ENCODE peak calls at places on chromosomes 12 and 14, in six cellular contexts. H is CD8-positive, alpha-beta T cell; I is IMR-90; V is Panc1; E is upper lobe of right lung; R is GM23338. T is an unnamed sample.

GRCh38 chr12:113030875-113031525 is 25.5 kb upstream of the DTX1 start:
- DNase-seq in V (no peak), R (peak; percentile 89), H (no peak), E (no peak), I (peak; percentile 52), T (no peak)

GRCh38 chr12:26372856-26373255 is 177.5 kb downstream of the SSPN start:
- DNase-seq in H (no peak), R (no peak), E (no peak), I (no peak), V (no peak), T (no peak)

GRCh38 chr14:49497725-49498348 is 88.3 kb downstream of the RPS29 start:
- DNase-seq in E (no peak), I (peak; percentile 74), H (no peak), V (peak; percentile 62), R (peak; percentile 94), T (no peak)

GRCh38 chr12:1439687-1440086 is 154.7 kb downstream of the FBXL14 start:
- DNase-seq in R (no peak), H (no peak), V (no peak), I (no peak), E (no peak), T (no peak)

GRCh38 chr12:49684310-49684854 is 22.8 kb downstream of the FMNL3 start:
- DNase-seq in R (no peak), V (no peak), I (no peak), H (no peak), E (no peak), T (no peak)

GRCh38 chr14:101068958-101069549 is 165.5 kb upstream of the RTL1 start:
- DNase-seq in H (no peak), E (peak; percentile 43), I (no peak), V (no peak), R (no peak), T (peak; percentile 89)

GRCh38 chr12:118513554-118513953 is 137.2 kb downstream of the SUDS3 start:
- DNase-seq in I (no peak), V (no peak), H (no peak), R (no peak), E (no peak), T (no peak)

GRCh38 chr14:67837011-67837624 is 17.5 kb downstream of the RAD51B start:
- DNase-seq in R (peak; percentile 80), H (peak; percentile 60), I (peak; percentile 88), E (no peak), V (peak; percentile 42), T (no peak)

GRCh38 chr12:3249081-3249800 is 172.1 kb downstream of the TSPAN9 start:
- DNase-seq in V (no peak), E (no peak), I (no peak), H (no peak), R (no peak), T (no peak)

GRCh38 chr12:3246253-3246652 is 169.1 kb downstream of the TSPAN9 start:
- DNase-seq in E (no peak), R (no peak), V (no peak), H (no peak), I (no peak), T (no peak)

GRCh38 chr12:3247077-3247476 is 169.9 kb downstream of the TSPAN9 start:
- DNase-seq in R (no peak), I (no peak), V (no peak), E (no peak), H (no peak), T (no peak)

GRCh38 chr12:3250034-3250433 is 172.9 kb downstream of the TSPAN9 start:
- DNase-seq in H (no peak), I (no peak), E (no peak), V (no peak), R (no peak), T (no peak)

DNA sequence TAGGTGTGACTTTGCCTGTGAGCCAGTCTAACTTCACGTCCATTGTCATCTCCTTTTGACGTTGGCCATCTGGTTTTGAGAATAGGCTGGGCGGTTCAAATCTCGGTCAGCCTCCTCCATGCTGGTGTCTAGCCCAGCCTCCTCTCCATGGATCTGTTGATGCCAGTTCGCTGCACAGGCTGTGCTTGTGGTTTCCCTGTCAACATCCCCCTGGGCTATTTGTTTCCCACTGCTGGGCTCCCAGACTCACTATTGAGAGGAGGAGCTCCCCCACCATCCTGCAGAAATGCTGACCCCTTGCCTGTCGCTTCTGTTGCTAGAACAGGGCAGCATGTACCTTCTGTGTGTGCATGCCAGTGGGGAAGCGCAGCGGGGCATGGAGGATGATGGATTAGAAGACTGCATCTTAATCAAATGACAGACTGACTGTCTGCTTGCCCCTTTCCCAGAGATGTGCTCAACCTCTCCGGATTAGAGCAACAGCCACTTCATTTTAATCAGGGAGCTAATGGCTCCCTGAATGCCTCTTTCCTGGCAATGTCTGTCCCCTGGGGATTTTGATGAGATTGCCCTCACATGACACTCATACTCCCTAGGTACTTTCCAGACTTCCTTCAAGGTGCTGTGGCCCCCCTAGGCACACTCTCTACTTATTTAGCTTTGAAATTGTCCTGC is 170.6 kb downstream of the TSPAN9 start:
- DNase-seq in E (no peak), V (no peak), I (no peak), R (no peak), H (no peak), T (no peak)
- H3K4me1 ChIP-seq in E (peaks cover 21% of the 10 kb centered on the region), V (no peaks in the 10 kb centered on the region), I (peaks cover 3% of the 10 kb centered on the region), R (no peaks in the 10 kb centered on the region), H (no peaks in the 10 kb centered on the region), T (peaks cover 20% of the 10 kb centered on the region)

GRCh38 chr14:55426881-55427280 is 13.5 kb downstream of the TBPL2 start:
- DNase-seq in H (no peak), E (no peak), I (no peak), V (no peak), R (no peak), T (no peak)

GRCh38 chr14:55432628-55433027 is 7.8 kb downstream of the TBPL2 start:
- DNase-seq in E (no peak), I (no peak), R (no peak), H (no peak), V (no peak), T (no peak)

GRCh38 chr14:55433880-55434804 is 6.3 kb downstream of the TBPL2 start:
- DNase-seq in I (no peak), H (no peak), E (no peak), R (no peak), V (no peak), T (no peak)

GRCh38 chr14:55427439-55427838 is 13.0 kb downstream of the TBPL2 start:
- DNase-seq in I (no peak), V (no peak), H (no peak), R (peak; percentile 36), E (no peak), T (no peak)

GRCh38 chr14:55430024-55430690 is 10.3 kb downstream of the TBPL2 start:
- DNase-seq in I (peak; percentile 86), V (no peak), R (peak; percentile 92), E (no peak), H (peak; percentile 47), T (no peak)
- TF ChIP-seq CTCF in I (peak; percentile 72), V (peak; percentile 66), R (peak; percentile 58), E (peak; percentile 37), H (peak; percentile 50), T (peak; percentile 18)

GRCh38 chr14:103536693-103537092 is 7.7 kb downstream of the TRMT61A start:
- DNase-seq in V (no peak), E (no peak), R (no peak), I (no peak), H (no peak), T (no peak)
- H3K4me1 ChIP-seq in V (peaks cover 33% of the 10 kb centered on the region), E (peaks cover 30% of the 10 kb centered on the region), R (peaks cover under 1% of the 10 kb centered on the region), I (peaks cover 15% of the 10 kb centered on the region), H (no peaks in the 10 kb centered on the region), T (peaks cover 92% of the 10 kb centered on the region)

DNA sequence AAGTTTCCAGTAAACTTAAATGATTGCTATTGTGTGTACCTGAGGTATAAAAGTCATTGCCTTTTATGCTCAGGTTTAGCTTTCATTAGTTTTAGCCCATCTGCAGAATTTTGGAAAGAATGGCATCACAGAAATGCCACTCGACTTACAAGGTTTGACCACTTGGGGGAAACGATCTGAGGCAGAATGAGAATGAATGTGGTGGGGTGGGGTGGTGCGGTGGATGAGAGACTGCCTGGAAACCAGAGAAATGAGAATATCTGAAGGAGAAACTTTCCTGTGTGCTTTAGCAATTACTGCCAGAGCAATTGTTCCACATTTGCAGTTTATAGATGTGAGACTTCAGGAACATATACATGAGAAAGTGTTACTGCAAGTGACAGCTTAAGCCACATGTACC is 225.4 kb upstream of the PDE3A start:
- DNase-seq in V (no peak), R (peak; percentile 69), H (no peak), E (no peak), I (no peak), T (no peak)
- TF ChIP-seq CTCF in V (no peak), R (peak; percentile 50), H (no peak), E (no peak), I (no peak), T (no peak)